ENCODE peak calls at places on chromosomes 2 and 18, in eight cellular contexts. E, X, S, Z, G, M, C and N are unnamed samples.

GRCh38 chr18:47150824-47151366 is 595 bp upstream of the HDHD2 start:
- DNase-seq in E (peak; percentile 18), S (peak; percentile 8), Z (no peak), C (peak; percentile 80), X (no peak), G (no peak), M (peak; percentile 41), N (no peak)

GRCh38 chr18:49459404-49460171 is 857 bp downstream of the DYM start:
- DNase-seq in X (no peak), S (no peak), G (no peak), Z (no peak), C (no peak), E (no peak), M (no peak), N (no peak)

GRCh38 chr2:222797308-222797707 is 63.5 kb upstream of the ACSL3 start:
- DNase-seq in S (no peak), Z (no peak), M (no peak), C (no peak), E (no peak), G (no peak), X (no peak), N (peak; percentile 12)

GRCh38 chr2:219249203-219249980 is 3.7 kb upstream of the TUBA4B start:
- DNase-seq in X (peak; percentile 89), Z (no peak), C (peak; percentile 89), S (peak; percentile 69), M (peak; percentile 80), G (peak; percentile 91), E (peak; percentile 89), N (peak; percentile 77)

GRCh38 chr2:106189325-106189724 is 4.8 kb downstream of the UXS1 start:
- DNase-seq in S (no peak), G (no peak), Z (no peak), C (no peak), X (no peak), E (no peak), M (no peak), N (no peak)

GRCh38 chr18:21196426-21196825 is 45.6 kb upstream of the GREB1L start:
- DNase-seq in S (no peak), E (no peak), C (no peak), M (no peak), G (no peak), X (no peak), Z (no peak), N (no peak)

GRCh38 chr2:232369126-232369955 is 9.2 kb upstream of the ALPP start:
- DNase-seq in E (no peak), X (peak; percentile 40), Z (no peak), M (peak; percentile 17), G (peak; percentile 48), S (no peak), C (no peak), N (no peak)

GRCh38 chr2:142992843-142993242 is 115.4 kb downstream of the KYNU start:
- DNase-seq in C (no peak), S (no peak), E (no peak), Z (no peak), G (no peak), M (no peak), X (no peak), N (no peak)

GRCh38 chr18:61551586-61551985 is 218.4 kb downstream of the CDH20 start:
- DNase-seq in S (peak; percentile 56), E (peak; percentile 27), C (no peak), M (no peak), Z (peak; percentile 39), G (no peak), X (no peak), N (peak; percentile 58)

GRCh38 chr18:21997207-21998143 is 171.9 kb upstream of the GATA6 start:
- DNase-seq in E (peak; percentile 48), C (no peak), Z (peak; percentile 36), X (no peak), G (no peak), S (no peak), M (no peak), N (peak; percentile 47)

GRCh38 chr2:215423234-215423633 is 12.6 kb downstream of the FN1 start:
- DNase-seq in C (no peak), X (no peak), M (no peak), G (no peak), E (no peak), Z (no peak), S (no peak), N (no peak)

GRCh38 chr18:62187543-62188378 is 706 bp downstream of the RELCH start:
- DNase-seq in G (no peak), S (peak; percentile 12), E (peak; percentile 34), C (no peak), M (no peak), Z (no peak), X (no peak), N (peak; percentile 77)

GRCh38 chr2:55157474-55157884 is 74.6 kb downstream of the CLHC1 start:
- DNase-seq in Z (no peak), X (no peak), M (no peak), E (peak; percentile 54), C (no peak), S (no peak), G (no peak), N (peak; percentile 87)

GRCh38 chr18:74310411-74310810 is 5.2 kb upstream of the C18orf63 start:
- DNase-seq in S (no peak), C (no peak), Z (no peak), E (peak; percentile 26), X (no peak), M (no peak), G (no peak), N (no peak)

GRCh38 chr2:190188289-190188688 is 125.8 kb upstream of the MSTN start:
- DNase-seq in G (no peak), M (no peak), C (no peak), Z (no peak), E (no peak), S (no peak), X (no peak), N (no peak)

GRCh38 chr2:100266126-100266525 is 56.2 kb downstream of the LONRF2 start:
- DNase-seq in E (no peak), G (no peak), S (no peak), X (no peak), Z (no peak), C (no peak), M (no peak), N (no peak)

GRCh38 chr2:230412846-230413245 is 3.2 kb upstream of the SP100 start:
- DNase-seq in G (no peak), E (no peak), Z (no peak), X (no peak), C (peak; percentile 78), S (no peak), M (no peak), N (no peak)

GRCh38 chr2:230412369-230412706 is 3.7 kb upstream of the SP100 start:
- DNase-seq in S (no peak), G (no peak), E (no peak), X (no peak), C (no peak), Z (no peak), M (no peak), N (peak; percentile 38)

GRCh38 chr2:230410861-230411464 is 5.0 kb upstream of the SP100 start:
- DNase-seq in Z (no peak), S (no peak), E (no peak), G (no peak), X (no peak), C (peak; percentile 76), M (no peak), N (peak; percentile 61)

GRCh38 chr2:230410263-230410662 is 5.7 kb upstream of the SP100 start:
- DNase-seq in E (no peak), X (no peak), Z (no peak), G (no peak), M (no peak), C (no peak), S (no peak), N (no peak)

DNA sequence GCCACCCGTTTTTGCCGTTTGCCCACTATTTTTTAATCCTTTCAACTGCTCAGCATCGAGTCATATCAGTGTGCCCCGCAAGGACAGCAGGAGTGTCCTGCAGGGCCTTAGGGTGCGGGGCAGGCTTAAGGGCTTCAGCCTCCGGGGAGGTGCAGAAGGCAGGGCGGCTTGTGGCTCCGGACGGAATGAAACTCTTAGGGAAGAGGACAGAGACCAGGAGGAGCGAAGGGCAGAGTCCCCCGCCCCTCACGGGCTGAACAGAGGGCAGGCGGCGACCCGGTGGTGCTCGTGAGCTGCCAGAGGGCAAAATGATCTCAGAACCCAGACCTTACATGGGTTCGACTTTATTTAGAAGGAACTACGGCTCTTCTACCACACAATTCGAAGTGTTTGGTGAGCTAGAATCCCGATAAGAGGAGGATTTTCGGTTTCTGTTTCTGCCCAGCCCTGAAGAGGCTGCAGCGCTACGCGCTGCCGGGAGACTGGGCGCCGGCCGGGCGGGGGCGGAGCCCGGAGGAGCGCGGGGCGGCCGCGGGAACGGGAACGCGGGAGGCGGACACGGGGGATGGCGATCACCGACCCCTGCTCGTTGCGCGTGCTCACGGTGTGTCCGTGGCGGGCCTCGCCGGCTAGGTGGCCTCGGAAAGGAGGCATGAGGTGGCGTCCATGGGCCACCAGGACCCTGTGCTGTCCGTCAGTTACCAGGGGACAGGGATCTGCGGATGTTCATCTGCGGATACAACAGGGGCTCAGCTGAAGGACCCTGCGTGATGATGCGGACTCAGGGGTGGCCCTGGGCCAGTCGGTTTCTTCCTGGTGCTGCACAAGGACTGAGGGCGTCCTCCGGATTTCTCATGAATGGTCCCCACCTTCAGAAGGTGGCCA is 4.3 kb upstream of the SP100 start:
- DNase-seq in S (peak; percentile 73), E (peak; percentile 62), G (peak; percentile 80), Z (peak; percentile 63), X (peak; percentile 56), C (peak; percentile 95), M (peak; percentile 78), N (peak; percentile 88)
- TF ChIP-seq POLR2A in S (no peak), E (peak; percentile 70), G (no peak), Z (peak; percentile 37), X (no peak), C (no peak), M (no peak), N (peak; percentile 88)

GRCh38 chr2:200525882-200526651 is at the start of gene SGO2:
- DNase-seq in S (peak; percentile 94), G (peak; percentile 97), E (peak; percentile 94), M (peak; percentile 95), C (peak; percentile 99), X (peak; percentile 94), Z (peak; percentile 79), N (peak; percentile 97)
- TF ChIP-seq POLR2A in S (no peak), G (peak; percentile 58), E (peak; percentile 79), M (peak; percentile 53), C (no peak), X (peak; percentile 54), Z (peak; percentile 87), N (peak; percentile 93)

GRCh38 chr18:23071285-23071684 is 64.0 kb upstream of the CABLES1 start:
- DNase-seq in E (peak; percentile 36), M (no peak), X (no peak), S (peak; percentile 28), C (peak; percentile 93), Z (peak; percentile 60), G (peak; percentile 70), N (no peak)
- TF ChIP-seq POLR2A in E (no peak), M (no peak), X (no peak), S (no peak), C (no peak), Z (peak; percentile 31), G (no peak), N (no peak)

DNA sequence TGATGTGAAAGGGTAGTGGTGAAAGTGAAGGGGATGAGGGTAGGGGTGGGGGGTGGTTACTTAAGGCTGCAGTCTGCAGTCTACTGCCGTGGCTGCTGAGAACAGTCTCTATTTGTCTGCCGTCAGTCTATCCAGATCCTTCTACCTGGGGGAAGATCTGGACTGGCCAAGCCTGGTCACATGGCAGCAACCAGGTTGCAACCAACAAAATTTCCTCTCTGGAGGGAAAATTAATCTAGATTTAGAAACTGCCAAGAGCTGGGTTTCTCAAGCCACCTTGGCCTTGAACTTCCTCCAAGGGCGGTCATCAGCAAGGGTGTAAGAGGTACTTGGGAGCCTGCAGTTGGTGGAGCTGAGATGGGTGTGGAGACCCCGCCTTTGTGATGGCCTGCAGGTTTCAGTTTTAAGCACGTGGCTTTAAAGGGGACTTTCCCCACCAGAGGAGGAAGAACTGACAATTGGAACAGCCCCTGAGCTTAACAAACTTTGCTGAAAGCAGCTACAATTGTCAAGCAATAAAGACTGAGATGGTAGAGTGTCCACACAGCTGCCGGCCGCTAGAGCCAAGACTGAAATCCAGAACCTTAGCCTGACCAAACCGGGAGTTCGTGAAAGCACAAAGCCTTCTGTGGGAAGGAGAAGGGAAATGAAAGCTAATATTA is 31.4 kb upstream of the KCMF1 start:
- DNase-seq in M (no peak), S (no peak), X (no peak), E (peak; percentile 67), C (peak; percentile 85), Z (peak; percentile 38), G (peak; percentile 41), N (no peak)
- TF ChIP-seq POLR2A in M (no peak), S (no peak), X (no peak), E (peak; percentile 59), C (no peak), Z (peak; percentile 82), G (no peak), N (no peak)